ENCODE peak calls at places on chromosomes 6 and 20, in nine cellular contexts. K, W, Z, J, H, V, D, R and O are unnamed samples.

GRCh38 chr6:16505711-16506362 is 255.4 kb downstream of the ATXN1 start:
- DNase-seq in V (no peak), Z (no peak), W (no peak), K (no peak), D (no peak), J (no peak), R (no peak), H (no peak), O (no peak)

GRCh38 chr6:101125380-101125971 is 244.3 kb upstream of the ASCC3 start:
- DNase-seq in K (no peak), V (no peak), J (no peak), R (no peak), Z (no peak), H (no peak), W (no peak), D (no peak), O (no peak)

GRCh38 chr20:38919683-38920082 is 6.5 kb upstream of the FAM83D start:
- DNase-seq in R (no peak), K (no peak), J (no peak), D (no peak), V (no peak), H (no peak), W (no peak), Z (no peak), O (no peak)

GRCh38 chr6:69680302-69680701 is 116.5 kb downstream of the LMBRD1 start:
- DNase-seq in R (no peak), V (no peak), W (no peak), Z (no peak), H (no peak), D (no peak), J (no peak), K (no peak), O (no peak)

GRCh38 chr20:59455392-59456341 is 148.7 kb upstream of the PHACTR3 start:
- DNase-seq in D (peak), V (no peak), J (peak), W (peak), Z (no peak), R (no peak), H (no peak), K (peak), O (peak)

GRCh38 chr6:74213995-74214394 is 518.0 kb downstream of the CD109 start:
- DNase-seq in Z (no peak), W (no peak), D (no peak), J (no peak), R (no peak), V (no peak), K (no peak), H (no peak), O (no peak)

GRCh38 chr20:4108495-4109306 is 93.3 kb upstream of the RNF24 start:
- DNase-seq in D (peak), R (peak), H (no peak), J (peak), K (peak), V (peak), W (peak), Z (peak), O (peak)

GRCh38 chr6:14810021-14810420 is 435.8 kb upstream of the JARID2 start:
- DNase-seq in K (no peak), H (no peak), V (no peak), Z (no peak), J (no peak), R (no peak), W (no peak), D (no peak), O (no peak)

GRCh38 chr6:104640141-104640700 is 219.5 kb downstream of the HACE1 start:
- DNase-seq in W (no peak), J (no peak), D (no peak), V (no peak), R (no peak), K (no peak), H (no peak), Z (no peak), O (no peak)

GRCh38 chr20:47681977-47682812 is 103.1 kb downstream of the SULF2 start:
- DNase-seq in H (no peak), D (peak), J (no peak), W (no peak), V (no peak), R (no peak), Z (no peak), K (no peak), O (no peak)

GRCh38 chr6:132369526-132369925 is 31.7 kb downstream of the MOXD1 start:
- DNase-seq in W (peak), R (no peak), H (no peak), V (no peak), Z (no peak), K (no peak), D (no peak), J (no peak), O (no peak)

GRCh38 chr20:46870041-46870440 is 24.6 kb upstream of the EYA2 start:
- DNase-seq in D (no peak), Z (no peak), K (no peak), V (no peak), R (no peak), H (no peak), W (no peak), J (no peak), O (no peak)

GRCh38 chr6:106739387-106739786 is 110.0 kb downstream of the QRSL1 start:
- DNase-seq in D (peak), K (no peak), W (peak), Z (no peak), R (no peak), J (no peak), H (no peak), V (no peak), O (no peak)

GRCh38 chr6:109322825-109323580 is 59.3 kb downstream of the CD164 start:
- DNase-seq in H (no peak), J (peak), D (no peak), W (peak), K (no peak), V (no peak), R (no peak), Z (no peak), O (no peak)

GRCh38 chr6:29737707-29738630 is 14.7 kb downstream of the HLA-F start:
- DNase-seq in V (no peak), H (peak), D (peak), W (peak), J (peak), K (peak), R (peak), Z (peak), O (peak)

GRCh38 chr6:120779441-120779840 is 554.8 kb downstream of the TBC1D32 start:
- DNase-seq in Z (no peak), R (no peak), W (no peak), V (no peak), D (no peak), H (no peak), K (no peak), J (no peak), O (no peak)

GRCh38 chr6:97459986-97460385 is 177.0 kb upstream of the MMS22L start:
- DNase-seq in V (no peak), D (no peak), J (no peak), R (no peak), W (no peak), H (no peak), Z (no peak), K (no peak), O (no peak)

GRCh38 chr6:99490608-99491007 is 24.6 kb downstream of the USP45 start:
- DNase-seq in V (no peak), J (no peak), K (no peak), D (no peak), Z (no peak), R (no peak), W (no peak), H (no peak), O (no peak)

GRCh38 chr20:46635514-46636091 is 15.7 kb downstream of the SLC13A3 start:
- DNase-seq in J (no peak), Z (no peak), V (no peak), K (no peak), W (peak), H (no peak), R (no peak), D (no peak), O (no peak)

GRCh38 chr20:16927031-16927430 is 178.9 kb downstream of the OTOR start:
- DNase-seq in J (no peak), K (no peak), W (no peak), R (no peak), H (no peak), D (no peak), V (no peak), Z (no peak), O (no peak)

GRCh38 chr6:13268914-13269532 is 59.3 kb downstream of the TBC1D7 start:
- DNase-seq in H (no peak), W (peak), V (no peak), D (no peak), Z (no peak), R (no peak), J (no peak), K (no peak), O (no peak)

GRCh38 chr20:40741507-40742106 is 52.6 kb upstream of the MAFB start:
- DNase-seq in H (no peak), J (peak), V (no peak), K (peak), W (peak), Z (peak), D (no peak), R (peak), O (peak)
- TF ChIP-seq CTCF in H (peak), J (peak), V (peak), K (peak), W (peak), Z (no peak), D (peak), R (peak), O (peak)

GRCh38 chr6:135383297-135383696 is 114.2 kb downstream of the AHI1 start:
- DNase-seq in J (no peak), Z (no peak), R (no peak), W (no peak), V (no peak), K (no peak), H (no peak), D (no peak), O (no peak)
- TF ChIP-seq CTCF in J (no peak), Z (no peak), R (no peak), W (no peak), V (no peak), K (no peak), H (no peak), D (no peak), O (no peak)

DNA sequence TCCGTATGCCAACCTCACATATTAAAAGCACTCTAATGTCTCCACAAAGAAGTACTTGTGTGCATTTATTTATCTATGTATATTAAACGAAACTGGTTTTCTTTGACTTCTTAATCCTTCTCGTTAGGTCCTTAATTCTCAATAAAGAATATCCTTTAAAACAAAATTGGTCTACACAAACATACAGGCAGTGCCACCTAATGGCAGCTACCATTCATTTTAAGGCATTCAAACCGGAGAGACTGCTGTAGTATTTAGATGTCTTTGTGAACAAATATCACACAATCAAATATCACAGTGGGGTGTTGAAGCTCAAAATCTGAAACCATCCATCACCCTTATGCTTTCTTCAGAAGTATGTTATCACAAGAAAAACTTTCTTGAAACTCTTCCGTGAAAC is 96.6 kb upstream of the IRAK1BP1 start:
- DNase-seq in W (no peak), V (no peak), K (no peak), Z (no peak), J (no peak), R (no peak), D (no peak), H (no peak), O (no peak)
- TF ChIP-seq CTCF in W (no peak), V (no peak), K (no peak), Z (no peak), J (no peak), R (no peak), D (no peak), H (no peak), O (no peak)

GRCh38 chr6:19327246-19327645 is 509.9 kb upstream of the ID4 start:
- DNase-seq in W (peak), J (no peak), H (no peak), D (no peak), Z (no peak), K (no peak), V (no peak), R (no peak), O (no peak)
- TF ChIP-seq CTCF in W (no peak), J (no peak), H (no peak), D (no peak), Z (no peak), K (no peak), V (no peak), R (no peak), O (no peak)

GRCh38 chr6:8530775-8531435 is 95.6 kb upstream of the SLC35B3 start:
- DNase-seq in H (no peak), J (no peak), V (no peak), D (no peak), K (no peak), W (peak), R (no peak), Z (no peak), O (no peak)
- TF ChIP-seq CTCF in H (no peak), J (no peak), V (peak), D (no peak), K (no peak), W (peak), R (no peak), Z (no peak), O (no peak)

GRCh38 chr6:86706449-86706848 is 230.9 kb upstream of the HTR1E start:
- DNase-seq in W (no peak), V (no peak), H (no peak), J (peak), D (no peak), R (peak), K (no peak), Z (no peak), O (no peak)
- TF ChIP-seq CTCF in W (no peak), V (peak), H (no peak), J (peak), D (no peak), R (no peak), K (no peak), Z (no peak), O (peak)

GRCh38 chr6:7628915-7629314 is 38.9 kb downstream of the SNRNP48 start:
- DNase-seq in D (no peak), W (no peak), V (no peak), Z (no peak), R (no peak), J (no peak), K (no peak), H (no peak), O (no peak)

GRCh38 chr6:7621761-7622160 is 31.8 kb downstream of the SNRNP48 start:
- DNase-seq in V (no peak), Z (no peak), H (no peak), J (no peak), W (no peak), K (no peak), R (no peak), D (no peak), O (no peak)

GRCh38 chr6:7629321-7629720 is 39.3 kb downstream of the SNRNP48 start:
- DNase-seq in V (no peak), K (no peak), Z (no peak), W (no peak), D (no peak), J (no peak), R (no peak), H (no peak), O (no peak)

GRCh38 chr6:7628479-7628878 is 38.5 kb downstream of the SNRNP48 start:
- DNase-seq in R (no peak), W (peak), H (no peak), D (no peak), K (no peak), V (no peak), Z (no peak), J (no peak), O (no peak)

GRCh38 chr6:7624781-7625710 is 35.0 kb downstream of the SNRNP48 start:
- DNase-seq in D (no peak), W (no peak), K (no peak), J (no peak), V (no peak), R (no peak), Z (no peak), H (no peak), O (no peak)
- TF ChIP-seq CTCF in D (no peak), W (no peak), K (no peak), J (no peak), V (no peak), R (no peak), Z (no peak), H (no peak), O (no peak)

GRCh38 chr6:33490198-33490597 is 35.8 kb downstream of the ZBTB9 start:
- DNase-seq in R (no peak), D (no peak), K (no peak), J (peak), Z (no peak), V (no peak), W (peak), H (no peak), O (no peak)

GRCh38 chr6:33492093-33492492 is 37.7 kb downstream of the ZBTB9 start:
- DNase-seq in H (no peak), W (no peak), K (no peak), D (no peak), V (no peak), Z (no peak), R (peak), J (peak), O (no peak)

DNA sequence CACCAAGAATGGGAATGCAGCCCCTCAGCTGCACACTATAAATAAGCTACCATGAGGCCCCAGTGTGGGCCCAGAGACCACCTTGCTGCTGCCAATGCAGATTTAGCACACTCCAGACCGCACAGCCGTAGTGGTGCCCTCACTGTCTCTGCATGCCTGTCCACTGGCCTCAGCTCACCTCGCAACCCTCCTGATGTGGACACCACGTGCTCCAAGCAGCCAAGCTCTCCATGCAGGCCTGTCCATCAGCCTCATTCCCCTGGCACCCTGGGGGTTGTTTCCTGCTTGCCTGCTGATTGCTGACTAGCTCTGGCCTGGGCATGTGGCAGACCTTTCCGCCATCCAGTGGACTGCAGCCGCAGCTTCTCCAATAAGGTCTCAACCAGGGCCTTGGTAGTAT is 36.2 kb downstream of the ZBTB9 start:
- DNase-seq in H (no peak), J (no peak), W (no peak), D (peak), R (no peak), V (no peak), Z (no peak), K (no peak), O (no peak)
- TF ChIP-seq CTCF in H (no peak), J (no peak), W (no peak), D (no peak), R (no peak), V (no peak), Z (no peak), K (no peak), O (no peak)

GRCh38 chr6:158284340-158285210 is 27.7 kb upstream of the TULP4 start:
- DNase-seq in R (no peak), Z (no peak), V (no peak), W (peak), J (no peak), D (no peak), H (no peak), K (no peak), O (no peak)
- TF ChIP-seq CTCF in R (no peak), Z (no peak), V (no peak), W (no peak), J (no peak), D (no peak), H (no peak), K (no peak), O (no peak)